ENCODE peak calls at places on chromosome 22, in five cellular contexts. M is activated CD4-positive, alpha-beta memory T cell treated with anti-CD3 and anti-CD28 coated beads, Interleukin-2, amount 10 ng/mL, durations not matched to agents 7 days and 5 days; D is GM04504; J is T-helper 2 cell; E is Ammon's horn. P is an unnamed sample.

GRCh38 chr22:39598017-39598965 is 27.7 kb downstream of the CACNA1I start:
- DNase-seq in M (peak), D (no peak), J (peak), E (no peak), P (no peak)

GRCh38 chr22:19805821-19806212 is 45.2 kb downstream of the TBX1 start:
- DNase-seq in M (no peak), D (no peak), J (no peak), E (no peak), P (no peak)

GRCh38 chr22:49753276-49753884 is 74.3 kb downstream of the BRD1 start:
- DNase-seq in M (no peak), D (no peak), J (no peak), E (no peak), P (no peak)

GRCh38 chr22:24427500-24428164 is at the start of gene ADORA2A:
- DNase-seq in M (peak), D (no peak), J (peak), E (no peak), P (no peak)

GRCh38 chr22:24521791-24522245 is 26.7 kb downstream of the UPB1 start:
- DNase-seq in M (peak), D (no peak), J (no peak), E (peak), P (no peak)

GRCh38 chr22:32018056-32018455 is 25.0 kb upstream of the SLC5A1 start:
- DNase-seq in M (no peak), D (no peak), J (no peak), E (no peak), P (no peak)

GRCh38 chr22:49760630-49761571 is 66.8 kb downstream of the BRD1 start:
- DNase-seq in M (peak), D (no peak), J (no peak), E (no peak), P (no peak)

GRCh38 chr22:50563410-50564160 is 866 bp upstream of the SYCE3 start:
- DNase-seq in M (no peak), D (no peak), J (no peak), E (no peak), P (no peak)

GRCh38 chr22:23180893-23181762 is 819 bp downstream of the BCR start:
- DNase-seq in M (peak), D (no peak), J (no peak), E (no peak), P (no peak)

GRCh38 chr22:24580276-24580675 is 12.6 kb downstream of the LRRC75B start:
- DNase-seq in M (no peak), D (peak), J (no peak), E (no peak), P (peak)

P was measured in stromal cell of bone marrow.